ENCODE peak calls at places on chromosomes 13 and 19, in six cellular contexts. X is PC-3, H is BE2C, K is heart right ventricle, U is tibial nerve, J is astrocyte. A is an unnamed sample. For H3K36me3, the result is how much of the 10 kb centered on the place peaks cover.

GRCh38 chr19:7912144-7912696 is 2.4 kb upstream of the TGFBR3L start:
- DNase-seq in X (no peak), H (no peak), U (no peak), K (no peak), J (no peak), A (no peak)

GRCh38 chr19:2574478-2574931 is 98.6 kb downstream of the GADD45B start:
- DNase-seq in U (no peak), X (no peak), K (no peak), H (no peak), J (no peak), A (no peak)

GRCh38 chr19:6718741-6719539 is 1.5 kb downstream of the C3 start:
- DNase-seq in H (peak), X (peak), K (no peak), J (no peak), U (no peak), A (no peak)

GRCh38 chr13:112146073-112146360 is 79.1 kb downstream of the SOX1 start:
- DNase-seq in X (no peak), H (no peak), J (no peak), K (no peak), U (no peak), A (no peak)

GRCh38 chr13:114063545-114064515 is 68.6 kb downstream of the RASA3 start:
- DNase-seq in H (no peak), U (no peak), J (peak), K (peak), X (peak), A (no peak)

GRCh38 chr19:35310811-35311465 is 18.0 kb upstream of the CD22 start:
- DNase-seq in X (no peak), J (no peak), H (no peak), U (no peak), K (no peak), A (no peak)

GRCh38 chr13:65606622-65607021 is 1623.5 kb downstream of the PCDH9 start:
- DNase-seq in J (peak), K (no peak), X (peak), U (no peak), H (no peak), A (no peak)

GRCh38 chr13:42478531-42479156 is 95.3 kb upstream of the TNFSF11 start:
- DNase-seq in X (peak), U (no peak), K (no peak), J (no peak), H (no peak), A (no peak)

GRCh38 chr13:83881917-83882625 is at the start of gene SLITRK1:
- DNase-seq in K (peak), H (peak), J (peak), U (peak), X (no peak), A (no peak)

GRCh38 chr19:45467115-45467455 is 711 bp upstream of the FOSB start:
- DNase-seq in X (no peak), U (no peak), K (no peak), J (no peak), H (no peak), A (no peak)

GRCh38 chr19:33469171-33470039 is 52.2 kb downstream of the PEPD start:
- DNase-seq in K (no peak), H (no peak), U (no peak), J (no peak), X (no peak), A (no peak)

GRCh38 chr13:30829145-30829544 is 76.9 kb upstream of the MEDAG start:
- DNase-seq in K (no peak), J (peak), H (no peak), X (peak), U (no peak), A (no peak)

GRCh38 chr13:72788831-72789230 is 6.9 kb downstream of the PIBF1 start:
- DNase-seq in X (no peak), K (no peak), J (no peak), U (no peak), H (no peak), A (no peak)

GRCh38 chr13:98942997-98943396 is 34.9 kb downstream of the DOCK9 start:
- DNase-seq in X (no peak), U (no peak), J (no peak), H (no peak), K (no peak), A (no peak)

GRCh38 chr13:110433014-110433413 is 125.9 kb downstream of the COL4A2 start:
- DNase-seq in U (no peak), J (no peak), X (no peak), H (peak), K (peak), A (no peak)

GRCh38 chr13:107450426-107450825 is 764.9 kb downstream of the LIG4 start:
- DNase-seq in K (no peak), H (no peak), U (no peak), J (no peak), X (no peak), A (no peak)

GRCh38 chr13:43383488-43384165 is 360.2 kb downstream of the DNAJC15 start:
- DNase-seq in X (no peak), K (no peak), U (no peak), H (no peak), J (no peak), A (no peak)

GRCh38 chr13:108342369-108343289 is 73.1 kb downstream of the TNFSF13B start:
- DNase-seq in J (peak), K (no peak), H (no peak), X (peak), U (no peak), A (no peak)

GRCh38 chr19:38564981-38565685 is 52.6 kb downstream of the MAP4K1 start:
- DNase-seq in K (no peak), U (no peak), X (no peak), J (no peak), H (peak), A (no peak)

GRCh38 chr13:104949840-104950805 is 1585.3 kb downstream of the EFNB2 start:
- DNase-seq in J (peak), U (peak), H (no peak), X (peak), K (no peak), A (no peak)

GRCh38 chr19:46579286-46579944 is 21.7 kb upstream of the CALM3 start:
- DNase-seq in K (no peak), U (no peak), H (peak), X (peak), J (no peak), A (peak)

GRCh38 chr13:40206241-40207109 is 460.0 kb downstream of the FOXO1 start:
- DNase-seq in K (no peak), J (peak), H (no peak), U (no peak), X (peak), A (peak)

GRCh38 chr13:94878721-94879120 is 166.4 kb upstream of the SOX21 start:
- DNase-seq in U (no peak), J (no peak), H (no peak), K (no peak), X (no peak), A (no peak)

GRCh38 chr13:41457589-41458186 is 338 bp downstream of the RGCC start:
- DNase-seq in U (no peak), H (no peak), J (no peak), K (no peak), X (no peak), A (peak)

GRCh38 chr13:24997367-24997967 is 98.5 kb upstream of the PABPC3 start:
- DNase-seq in J (no peak), X (peak), U (peak), H (peak), K (no peak), A (no peak)

GRCh38 chr13:111263566-111263965 is 56.9 kb upstream of the TEX29 start:
- DNase-seq in H (no peak), K (no peak), U (no peak), X (no peak), J (no peak), A (no peak)

DNA sequence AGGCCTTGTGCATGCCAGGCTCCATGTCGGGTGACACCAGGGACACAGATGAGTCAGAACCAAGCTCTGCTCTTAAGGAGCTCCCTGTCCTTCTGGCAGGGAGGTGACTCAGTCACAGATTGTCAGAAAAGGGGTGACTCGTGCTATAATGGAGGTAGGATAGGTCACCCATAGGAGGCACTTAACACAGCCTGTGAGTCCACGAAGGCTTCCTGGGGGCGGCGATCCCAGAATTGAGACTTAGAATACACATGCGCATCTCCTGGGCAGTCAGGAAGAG is 19.6 kb downstream of the FUZ start:
- DNase-seq in H (peak), J (no peak), X (peak), U (no peak), K (no peak), A (no peak)
- H3K36me3 ChIP-seq in H (under half), J (under half), X (under half), U (under half), K (half or more), A (under half)

GRCh38 chr19:50820086-50820485 is 3.5 kb downstream of the KLK1 start:
- DNase-seq in H (no peak), U (no peak), J (no peak), X (no peak), K (no peak), A (no peak)

GRCh38 chr19:50821622-50822021 is 2.0 kb downstream of the KLK1 start:
- DNase-seq in X (no peak), K (no peak), J (no peak), H (no peak), U (no peak), A (no peak)

GRCh38 chr19:50820549-50821247 is 2.9 kb downstream of the KLK1 start:
- DNase-seq in U (no peak), X (no peak), H (peak), K (peak), J (no peak), A (no peak)

GRCh38 chr19:50822661-50823208 is 852 bp downstream of the KLK1 start:
- DNase-seq in U (no peak), H (no peak), X (no peak), J (no peak), K (no peak), A (no peak)

DNA sequence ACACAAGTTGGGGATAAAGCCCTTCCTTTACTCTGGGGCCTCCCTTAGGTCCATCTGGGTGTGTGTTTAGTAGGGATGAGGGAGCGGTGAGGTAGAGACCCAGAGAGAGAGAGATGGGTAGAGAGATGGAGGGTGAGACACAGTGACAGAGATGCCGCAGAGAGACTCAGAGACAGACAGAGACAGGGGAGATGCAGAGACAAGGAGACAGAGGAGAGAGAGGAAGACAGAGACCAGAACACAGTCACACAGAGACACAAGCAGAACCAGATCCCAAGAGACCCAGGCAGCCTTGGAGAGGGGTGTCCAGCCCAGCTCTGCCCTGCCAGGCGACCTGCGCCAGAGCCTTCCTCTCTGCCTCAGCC is 2.4 kb downstream of the KLK1 start:
- DNase-seq in J (no peak), U (no peak), H (no peak), X (no peak), K (no peak), A (no peak)
- TF ChIP-seq CTCF in J (no peak), U (no peak), H (no peak), X (no peak), K (no peak), A (no peak)

GRCh38 chr13:28486144-28486543 is 8.8 kb downstream of the FLT1 start:
- DNase-seq in J (no peak), U (no peak), X (no peak), K (no peak), H (no peak), A (no peak)
- H3K36me3 ChIP-seq in J (under half), U (under half), X (under half), K (under half), H (under half), A (under half)

GRCh38 chr19:48170817-48171347 is 402 bp downstream of the ZSWIM9 start:
- DNase-seq in U (no peak), K (no peak), H (no peak), J (no peak), X (no peak), A (no peak)

GRCh38 chr19:48171584-48172170 is 1.2 kb downstream of the ZSWIM9 start:
- DNase-seq in K (no peak), X (no peak), H (no peak), U (no peak), J (no peak), A (no peak)

GRCh38 chr19:48168689-48169088 is 1.5 kb downstream of the LIG1 start:
- DNase-seq in K (no peak), X (no peak), U (no peak), J (no peak), H (no peak), A (no peak)

GRCh38 chr19:48169585-48169973 is 565 bp downstream of the LIG1 start:
- DNase-seq in K (peak), H (peak), X (peak), U (peak), J (peak), A (peak)

DNA sequence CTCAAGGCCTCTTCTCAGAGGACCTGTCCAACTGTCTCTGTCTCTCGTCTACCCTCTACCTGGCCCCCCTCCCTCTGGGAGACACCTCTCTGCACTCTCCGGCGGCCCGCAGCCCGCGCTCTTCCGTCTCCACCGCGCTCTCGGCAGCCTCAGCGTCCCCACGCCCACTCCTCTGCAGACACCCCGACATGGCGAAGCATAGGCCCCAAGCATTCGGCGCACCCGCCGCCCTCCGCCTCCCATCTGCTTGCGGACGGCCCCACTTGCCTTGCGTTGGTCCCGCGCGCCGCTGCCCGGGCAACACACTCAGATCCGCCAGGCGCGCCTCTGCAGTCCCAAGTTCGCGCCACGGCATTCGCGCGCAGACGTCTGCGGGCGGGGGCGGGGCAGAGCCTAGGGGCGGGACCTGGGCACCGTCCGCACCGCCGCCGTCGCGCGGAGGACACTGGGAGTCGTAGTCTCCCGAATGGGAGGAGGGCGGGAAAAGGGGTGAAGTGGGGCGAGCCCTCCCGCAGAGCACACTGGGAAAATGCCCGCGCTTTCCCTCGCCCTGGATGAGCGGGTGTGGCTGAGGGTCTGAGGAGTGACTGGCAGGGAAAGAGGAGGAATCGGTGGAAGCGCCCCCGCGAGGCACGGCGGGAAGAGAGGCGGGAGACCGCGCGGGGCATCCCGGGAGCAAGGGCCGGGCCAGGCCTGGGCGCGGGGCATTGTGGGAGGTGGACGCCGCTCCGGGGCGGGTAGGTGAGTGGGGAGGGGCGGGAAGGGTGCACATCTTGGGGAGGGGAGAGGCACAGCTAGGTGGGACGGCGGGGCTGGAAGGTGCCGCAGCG is at the start of the genes LIG1 and ZSWIM9:
- DNase-seq in K (peak), J (peak), U (peak), X (peak), H (peak), A (peak)
- TF ChIP-seq CTCF in K (peak), J (no peak), U (no peak), X (no peak), H (no peak), A (peak)

DNA sequence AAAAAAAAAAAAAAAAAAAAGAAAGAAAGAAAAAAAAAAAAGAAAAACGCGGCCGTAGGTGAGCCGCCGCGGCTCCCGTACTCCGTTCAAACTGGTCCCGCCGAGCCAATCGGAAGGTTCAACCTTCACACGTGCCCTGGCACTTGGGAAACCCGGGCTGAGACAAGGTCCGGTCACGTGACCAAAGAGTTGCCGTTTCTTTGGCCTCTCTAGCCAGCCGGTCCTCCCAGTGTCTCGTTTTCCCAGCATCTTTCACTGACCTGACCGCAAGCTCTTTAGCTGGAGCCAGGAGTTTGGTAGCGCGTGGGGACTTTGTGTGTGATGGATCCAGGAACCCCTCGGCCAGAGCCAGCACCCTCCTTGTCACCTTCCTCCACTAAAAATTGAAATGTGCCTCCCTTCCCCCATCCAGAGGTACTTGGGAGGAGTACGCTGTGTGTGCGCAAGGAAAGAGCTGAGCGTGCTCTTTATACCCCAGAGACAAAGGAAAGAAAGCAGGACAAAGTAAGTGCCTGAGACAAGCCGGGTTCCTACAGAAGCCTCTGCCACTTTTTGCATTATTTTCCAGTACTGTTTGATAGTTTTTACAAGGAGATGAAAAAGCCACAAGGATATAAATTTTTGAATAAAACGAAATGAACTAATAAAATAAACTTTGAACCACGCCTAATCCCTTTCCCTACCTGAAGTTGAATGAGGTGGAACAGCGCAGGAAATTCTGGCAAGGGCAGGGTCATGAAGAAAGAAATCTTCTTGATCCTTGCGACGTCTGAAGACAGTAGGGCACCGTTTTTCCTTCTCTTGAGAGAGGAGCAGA is 958 bp downstream of the TNPO2 start:
- DNase-seq in J (peak), K (peak), U (peak), X (peak), H (peak), A (peak)
- H3K36me3 ChIP-seq in J (under half), K (under half), U (under half), X (under half), H (under half), A (under half)